ENCODE peak calls at places on chromosomes 13 and 19, in ten cellular contexts. J is GM23338, R is upper lobe of left lung, X is cardiac muscle cell, B is uterus, L is AG04450, A is IMR-90, V is brain microvascular endothelial cell, M is psoas muscle, Z is astrocyte. E is an unnamed sample.

GRCh38 chr13:98143601-98144500 is 957 bp downstream of the FARP1 start:
- DNase-seq in J (peak; percentile 53), R (peak; percentile 21), X (peak; percentile 44), B (peak; percentile 31), L (no peak), A (peak; percentile 44), V (no peak), M (peak; percentile 34), Z (peak; percentile 39), E (no peak)

GRCh38 chr13:51822106-51822840 is 18.3 kb upstream of the DHRS12 start:
- DNase-seq in J (no peak), R (no peak), X (no peak), B (no peak), L (no peak), A (no peak), V (no peak), M (no peak), Z (no peak), E (no peak)

GRCh38 chr19:10219678-10220077 is 11.5 kb downstream of the S1PR2 start:
- DNase-seq in J (peak; percentile 87), R (no peak), X (no peak), B (no peak), L (peak; percentile 79), A (peak; percentile 89), V (peak; percentile 63), M (no peak), Z (no peak), E (no peak)

GRCh38 chr19:35830986-35831385 is 18.3 kb upstream of the PRODH2 start:
- DNase-seq in J (no peak), R (no peak), X (no peak), B (no peak), L (no peak), A (no peak), V (no peak), M (no peak), Z (no peak), E (no peak)

GRCh38 chr19:47284324-47284899 is 9.7 kb downstream of the INAFM1 start:
- DNase-seq in J (peak; percentile 83), R (no peak), X (peak; percentile 71), B (no peak), L (peak; percentile 33), A (peak; percentile 68), V (peak; percentile 61), M (no peak), Z (peak; percentile 11), E (no peak)

GRCh38 chr13:113643593-113643992 is 14.4 kb downstream of the ATP4B start:
- DNase-seq in J (no peak), R (no peak), X (no peak), B (no peak), L (no peak), A (no peak), V (no peak), M (no peak), Z (peak; percentile 90), E (no peak)

GRCh38 chr13:104315606-104316005 is 1249.4 kb upstream of the SLC10A2 start:
- DNase-seq in J (no peak), R (no peak), X (no peak), B (no peak), L (peak; percentile 85), A (peak; percentile 97), V (peak; percentile 94), M (no peak), Z (peak; percentile 98), E (no peak)

GRCh38 chr13:99027260-99027659 is 49.4 kb upstream of the DOCK9 start:
- DNase-seq in J (no peak), R (no peak), X (no peak), B (no peak), L (no peak), A (no peak), V (no peak), M (no peak), Z (peak; percentile 86), E (no peak)

GRCh38 chr13:49220035-49220855 is at the start of gene MLNR:
- DNase-seq in J (peak; percentile 76), R (peak; percentile 38), X (peak; percentile 48), B (no peak), L (no peak), A (no peak), V (no peak), M (peak; percentile 28), Z (peak; percentile 17), E (no peak)

GRCh38 chr13:89783221-89783755 is 1564.2 kb upstream of the MIR17HG start:
- DNase-seq in J (no peak), R (no peak), X (no peak), B (no peak), L (no peak), A (no peak), V (no peak), M (no peak), Z (no peak), E (no peak)

GRCh38 chr13:110070511-110071120 is 236.3 kb downstream of the COL4A1 start:
- DNase-seq in J (no peak), R (no peak), X (no peak), B (no peak), L (peak; percentile 24), A (peak; percentile 77), V (peak; percentile 55), M (no peak), Z (peak; percentile 87), E (no peak)

GRCh38 chr13:109818891-109819290 is 32.5 kb upstream of the IRS2 start:
- DNase-seq in J (no peak), R (no peak), X (no peak), B (no peak), L (no peak), A (no peak), V (no peak), M (no peak), Z (peak; percentile 49), E (no peak)

GRCh38 chr19:10749435-10750384 is 31.8 kb downstream of the DNM2 start:
- DNase-seq in J (no peak), R (peak; percentile 85), X (no peak), B (no peak), L (no peak), A (no peak), V (no peak), M (no peak), Z (no peak), E (no peak)

GRCh38 chr19:55580628-55581144 is at the start of gene ZNF579:
- DNase-seq in J (peak; percentile 95), R (peak; percentile 76), X (peak; percentile 87), B (peak; percentile 89), L (peak; percentile 78), A (peak; percentile 91), V (peak; percentile 86), M (peak; percentile 89), Z (peak; percentile 84), E (peak; percentile 89)

GRCh38 chr19:12782424-12783225 is 7.3 kb upstream of the HOOK2 start:
- DNase-seq in J (peak; percentile 55), R (peak; percentile 85), X (peak; percentile 70), B (peak; percentile 90), L (no peak), A (peak; percentile 85), V (peak; percentile 65), M (peak; percentile 91), Z (peak; percentile 74), E (peak; percentile 94)
- TF ChIP-seq CTCF in J (peak; percentile 15), R (peak; percentile 54), X (no peak), B (no peak), L (no peak), A (peak; percentile 12), V (no peak), M (peak; percentile 3), Z (no peak), E (no peak)

GRCh38 chr19:49594157-49595005 is 3.4 kb downstream of the PRR12 start:
- DNase-seq in J (no peak), R (no peak), X (no peak), B (no peak), L (no peak), A (no peak), V (no peak), M (peak; percentile 16), Z (no peak), E (no peak)
- H3K4me3 ChIP-seq in J (no peak overlapping the region), R (no peak overlapping the region), X (no peak overlapping the region), B (no peak overlapping the region), L (no peak overlapping the region), A (no peak overlapping the region), V (no peak overlapping the region), M (peak overlapping the region; percentile 78), Z (no peak overlapping the region), E (no peak overlapping the region)

GRCh38 chr19:2634228-2634951 is 68.1 kb downstream of the GNG7 start:
- DNase-seq in J (no peak), R (peak; percentile 91), X (peak; percentile 52), B (no peak), L (no peak), A (no peak), V (no peak), M (no peak), Z (no peak), E (peak; percentile 95)

GRCh38 chr19:2636142-2636896 is 66.2 kb downstream of the GNG7 start:
- DNase-seq in J (no peak), R (no peak), X (no peak), B (no peak), L (no peak), A (no peak), V (no peak), M (no peak), Z (no peak), E (no peak)

GRCh38 chr19:2631213-2631821 is 71.2 kb downstream of the GNG7 start:
- DNase-seq in J (no peak), R (no peak), X (no peak), B (no peak), L (no peak), A (peak; percentile 12), V (no peak), M (no peak), Z (no peak), E (no peak)

GRCh38 chr19:2634960-2635359 is 67.5 kb downstream of the GNG7 start:
- DNase-seq in J (no peak), R (no peak), X (no peak), B (no peak), L (no peak), A (no peak), V (no peak), M (no peak), Z (no peak), E (no peak)

DNA sequence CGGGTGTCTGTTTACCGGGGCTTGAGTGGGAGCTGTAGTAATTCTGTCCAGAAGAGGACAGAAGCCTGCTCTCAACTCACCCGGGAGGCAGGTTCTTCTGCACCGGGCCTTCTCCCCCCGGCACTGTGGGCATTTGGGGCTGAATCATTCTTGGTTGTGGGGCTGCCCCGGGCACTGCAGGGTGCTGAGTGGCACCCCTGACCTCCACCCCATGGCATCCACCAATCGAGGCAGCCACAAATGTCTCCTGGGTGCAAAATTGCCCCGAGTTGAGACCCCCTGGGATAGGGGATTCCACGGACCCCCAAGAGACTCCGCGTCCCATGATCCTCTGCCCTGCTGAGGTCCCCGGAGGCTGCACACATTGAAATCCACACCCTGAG is 68.8 kb downstream of the GNG7 start:
- DNase-seq in J (no peak), R (peak; percentile 64), X (no peak), B (no peak), L (no peak), A (no peak), V (no peak), M (no peak), Z (no peak), E (no peak)
- H3K27ac ChIP-seq in J (no peak overlapping the region), R (peak overlapping the region; percentile 93), X (no peak overlapping the region), B (no peak overlapping the region), L (no peak overlapping the region), A (no peak overlapping the region), V (no peak overlapping the region), M (no peak overlapping the region), Z (no peak overlapping the region), E (peak overlapping the region; percentile 94)

GRCh38 chr19:2495130-2495641 is 19.3 kb downstream of the GADD45B start:
- DNase-seq in J (no peak), R (peak; percentile 95), X (peak; percentile 91), B (peak; percentile 70), L (no peak), A (peak; percentile 40), V (no peak), M (peak; percentile 80), Z (no peak), E (peak; percentile 90)
- TF ChIP-seq CTCF in J (no peak), R (peak; percentile 20), X (peak; percentile 6), B (no peak), L (no peak), A (no peak), V (peak; percentile 1), M (no peak), Z (no peak), E (no peak)